ENCODE peak calls at places on chromosomes 5 and 9, in ten cellular contexts. K is fibroblast of lung, U is brain microvascular endothelial cell, C is type B pancreatic cell, J is mucosa of descending colon, P is tibial nerve, B is PC-3, F is fibroblast of pulmonary artery, I is omental fat pad, W is bronchial epithelial cell. D is an unnamed sample.

GRCh38 chr5:147485046-147485445 is 24.8 kb downstream of the DPYSL3 start:
- DNase-seq in K (peak), U (no peak), C (no peak), J (no peak), P (no peak), B (no peak), F (peak), I (no peak), W (no peak), D (peak)

GRCh38 chr9:130640681-130641080 is 23.7 kb upstream of the PRDM12 start:
- DNase-seq in K (no peak), U (no peak), C (no peak), J (no peak), P (no peak), B (no peak), F (no peak), I (no peak), W (no peak), D (no peak)

GRCh38 chr5:5584236-5584749 is 161.8 kb downstream of the ICE1 start:
- DNase-seq in K (no peak), U (no peak), C (no peak), J (no peak), P (no peak), B (no peak), F (no peak), I (no peak), W (no peak), D (no peak)

GRCh38 chr9:96495341-96495740 is 45.4 kb downstream of the HABP4 start:
- DNase-seq in K (peak), U (peak), C (no peak), J (no peak), P (no peak), B (no peak), F (peak), I (no peak), W (no peak), D (peak)

GRCh38 chr5:61334224-61335196 is 2.5 kb downstream of the ZSWIM6 start:
- DNase-seq in K (peak), U (no peak), C (no peak), J (no peak), P (no peak), B (peak), F (peak), I (no peak), W (peak), D (peak)

GRCh38 chr5:145825751-145826180 is 9.4 kb downstream of the PRELID2 start:
- DNase-seq in K (peak), U (no peak), C (no peak), J (no peak), P (no peak), B (peak), F (peak), I (no peak), W (peak), D (peak)

GRCh38 chr9:93958875-93959682 is 3.9 kb upstream of the BARX1 start:
- DNase-seq in K (peak), U (no peak), C (no peak), J (no peak), P (no peak), B (no peak), F (peak), I (no peak), W (no peak), D (peak)

GRCh38 chr9:96411129-96411820 is 6.9 kb downstream of the ZNF367 start:
- DNase-seq in K (no peak), U (no peak), C (no peak), J (no peak), P (no peak), B (no peak), F (no peak), I (no peak), W (no peak), D (no peak)

GRCh38 chr9:114112778-114113585 is 13.9 kb upstream of the KIF12 start:
- DNase-seq in K (peak), U (peak), C (no peak), J (peak), P (peak), B (peak), F (peak), I (peak), W (peak), D (peak)

GRCh38 chr5:66209794-66210193 is 65.7 kb downstream of the SREK1 start:
- DNase-seq in K (peak), U (no peak), C (no peak), J (no peak), P (no peak), B (no peak), F (no peak), I (no peak), W (no peak), D (no peak)

GRCh38 chr5:73735032-73735734 is 109.2 kb downstream of the ARHGEF28 start:
- DNase-seq in K (peak), U (peak), C (no peak), J (no peak), P (no peak), B (no peak), F (no peak), I (no peak), W (no peak), D (no peak)

GRCh38 chr5:40549611-40550010 is 130.1 kb upstream of the PTGER4 start:
- DNase-seq in K (peak), U (no peak), C (no peak), J (no peak), P (no peak), B (peak), F (no peak), I (no peak), W (peak), D (peak)

GRCh38 chr9:129900263-129901041 is 65.2 kb downstream of the USP20 start:
- DNase-seq in K (no peak), U (no peak), C (no peak), J (no peak), P (no peak), B (no peak), F (no peak), I (no peak), W (no peak), D (no peak)

GRCh38 chr9:4987996-4988421 is 2.9 kb downstream of the JAK2 start:
- DNase-seq in K (peak), U (peak), C (no peak), J (no peak), P (peak), B (peak), F (peak), I (no peak), W (peak), D (peak)

GRCh38 chr5:126138475-126139005 is 284.7 kb upstream of the GRAMD2B start:
- DNase-seq in K (peak), U (peak), C (no peak), J (no peak), P (no peak), B (peak), F (peak), I (no peak), W (peak), D (peak)

GRCh38 chr9:4984171-4984570 is 901 bp upstream of the JAK2 start:
- DNase-seq in K (no peak), U (no peak), C (no peak), J (no peak), P (peak), B (peak), F (no peak), I (no peak), W (peak), D (no peak)

GRCh38 chr5:93579561-93580386 is 1.2 kb downstream of the NR2F1-AS1 start:
- DNase-seq in K (peak), U (no peak), C (peak), J (peak), P (no peak), B (peak), F (peak), I (no peak), W (no peak), D (peak)

GRCh38 chr5:25649628-25650265 is 1005.0 kb upstream of the CDH10 start:
- DNase-seq in K (peak), U (no peak), C (no peak), J (no peak), P (no peak), B (peak), F (no peak), I (no peak), W (peak), D (no peak)

GRCh38 chr9:137293482-137294090 is 8.5 kb downstream of the NRARP start:
- DNase-seq in K (no peak), U (no peak), C (no peak), J (peak), P (no peak), B (peak), F (no peak), I (no peak), W (no peak), D (no peak)

GRCh38 chr5:74232281-74232680 is 408.2 kb downstream of the ENC1 start:
- DNase-seq in K (peak), U (peak), C (no peak), J (no peak), P (no peak), B (peak), F (peak), I (no peak), W (peak), D (peak)

GRCh38 chr5:65451436-65451835 is 30.3 kb downstream of the ADAMTS6 start:
- DNase-seq in K (peak), U (no peak), C (no peak), J (no peak), P (no peak), B (no peak), F (peak), I (no peak), W (no peak), D (no peak)

GRCh38 chr5:146628950-146629349 is 113.0 kb upstream of the GPR151 start:
- DNase-seq in K (no peak), U (no peak), C (no peak), J (no peak), P (no peak), B (no peak), F (no peak), I (no peak), W (no peak), D (no peak)

GRCh38 chr5:142960309-142960696 is 190.1 kb downstream of the ARHGAP26 start:
- DNase-seq in K (peak), U (peak), C (no peak), J (no peak), P (no peak), B (peak), F (peak), I (no peak), W (peak), D (peak)

GRCh38 chr5:66273131-66273530 is 129.0 kb downstream of the SREK1 start:
- DNase-seq in K (no peak), U (no peak), C (no peak), J (no peak), P (no peak), B (no peak), F (no peak), I (no peak), W (no peak), D (no peak)

GRCh38 chr9:102518324-102518723 is 476.8 kb upstream of the CYLC2 start:
- DNase-seq in K (no peak), U (no peak), C (no peak), J (no peak), P (no peak), B (no peak), F (no peak), I (no peak), W (no peak), D (no peak)

GRCh38 chr5:35164860-35165542 is 65.3 kb downstream of the PRLR start:
- DNase-seq in K (no peak), U (no peak), C (no peak), J (no peak), P (no peak), B (no peak), F (no peak), I (no peak), W (no peak), D (no peak)

GRCh38 chr9:99055384-99055783 is 49.5 kb upstream of the TGFBR1 start:
- DNase-seq in K (peak), U (no peak), C (no peak), J (no peak), P (no peak), B (peak), F (no peak), I (no peak), W (peak), D (no peak)

GRCh38 chr5:32259033-32259432 is 53.7 kb downstream of the MTMR12 start:
- DNase-seq in K (no peak), U (no peak), C (no peak), J (no peak), P (no peak), B (no peak), F (no peak), I (no peak), W (no peak), D (no peak)

GRCh38 chr9:133701981-133702797 is 36.0 kb downstream of the SARDH start:
- DNase-seq in K (peak), U (no peak), C (no peak), J (peak), P (no peak), B (no peak), F (peak), I (no peak), W (no peak), D (no peak)

GRCh38 chr5:178331491-178331981 is 98.9 kb upstream of the PHYKPL start:
- DNase-seq in K (no peak), U (no peak), C (no peak), J (peak), P (peak), B (peak), F (peak), I (no peak), W (peak), D (no peak)

GRCh38 chr5:135694906-135695305 is 116.1 kb upstream of the CXCL14 start:
- DNase-seq in K (no peak), U (no peak), C (no peak), J (no peak), P (no peak), B (no peak), F (no peak), I (no peak), W (no peak), D (no peak)

GRCh38 chr5:95859327-95860060 is 37.0 kb upstream of the GLRX start:
- DNase-seq in K (peak), U (peak), C (no peak), J (no peak), P (no peak), B (peak), F (peak), I (no peak), W (peak), D (peak)

GRCh38 chr5:10607666-10608442 is 44.0 kb downstream of the ANKRD33B start:
- DNase-seq in K (peak), U (peak), C (peak), J (no peak), P (peak), B (no peak), F (peak), I (no peak), W (no peak), D (peak)
- TF ChIP-seq CTCF in K (peak), U (peak), C (no peak), J (no peak), P (no peak), B (no peak), F (peak), I (no peak), W (no peak), D (peak)

DNA sequence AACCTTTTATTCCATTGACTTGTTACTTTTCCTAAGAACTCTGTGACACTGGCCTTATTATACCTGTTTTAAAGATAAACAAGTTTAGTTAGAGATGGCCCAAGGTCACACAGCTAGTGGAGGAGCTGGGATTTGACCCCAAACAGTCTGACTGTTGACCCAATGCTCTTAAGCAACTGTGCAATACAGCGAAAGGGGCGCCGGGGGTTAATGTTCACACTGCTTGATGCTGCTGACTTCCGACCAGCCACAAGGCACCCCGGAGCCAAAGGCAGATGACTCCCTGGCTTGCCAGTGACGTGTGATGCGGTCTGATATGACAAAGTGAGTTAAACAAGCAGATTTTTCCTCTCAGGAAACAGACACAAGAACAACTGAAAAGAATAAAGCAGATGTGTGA is 23.9 kb downstream of the PIK3R1 start:
- DNase-seq in K (peak), U (peak), C (no peak), J (peak), P (peak), B (no peak), F (peak), I (no peak), W (no peak), D (peak)
- TF ChIP-seq CTCF in K (no peak), U (no peak), C (no peak), J (no peak), P (no peak), B (no peak), F (no peak), I (no peak), W (no peak), D (no peak)

GRCh38 chr5:163613150-163613442 is 107.7 kb downstream of the MAT2B start:
- DNase-seq in K (no peak), U (no peak), C (no peak), J (no peak), P (no peak), B (no peak), F (no peak), I (no peak), W (no peak), D (no peak)
- TF ChIP-seq CTCF in K (no peak), U (no peak), C (no peak), J (no peak), P (no peak), B (no peak), F (no peak), I (no peak), W (no peak), D (no peak)

GRCh38 chr5:79573983-79574890 is 38.0 kb upstream of the TENT2 start:
- DNase-seq in K (no peak), U (no peak), C (no peak), J (no peak), P (no peak), B (no peak), F (no peak), I (no peak), W (no peak), D (no peak)
- TF ChIP-seq CTCF in K (no peak), U (no peak), C (no peak), J (no peak), P (no peak), B (no peak), F (no peak), I (no peak), W (no peak), D (no peak)

GRCh38 chr5:106849266-106849665 is 821.5 kb downstream of the EFNA5 start:
- DNase-seq in K (no peak), U (no peak), C (no peak), J (no peak), P (no peak), B (no peak), F (no peak), I (no peak), W (no peak), D (no peak)

GRCh38 chr5:106843812-106844416 is 826.8 kb downstream of the EFNA5 start:
- DNase-seq in K (peak), U (peak), C (no peak), J (no peak), P (no peak), B (peak), F (peak), I (no peak), W (peak), D (peak)
- TF ChIP-seq CTCF in K (peak), U (peak), C (peak), J (no peak), P (no peak), B (peak), F (peak), I (no peak), W (peak), D (no peak)

GRCh38 chr9:19946446-19947109 is 157.7 kb upstream of the SLC24A2 start:
- DNase-seq in K (peak), U (no peak), C (no peak), J (no peak), P (no peak), B (peak), F (peak), I (no peak), W (peak), D (peak)
- TF ChIP-seq CTCF in K (peak), U (peak), C (peak), J (no peak), P (no peak), B (peak), F (peak), I (no peak), W (peak), D (peak)

DNA sequence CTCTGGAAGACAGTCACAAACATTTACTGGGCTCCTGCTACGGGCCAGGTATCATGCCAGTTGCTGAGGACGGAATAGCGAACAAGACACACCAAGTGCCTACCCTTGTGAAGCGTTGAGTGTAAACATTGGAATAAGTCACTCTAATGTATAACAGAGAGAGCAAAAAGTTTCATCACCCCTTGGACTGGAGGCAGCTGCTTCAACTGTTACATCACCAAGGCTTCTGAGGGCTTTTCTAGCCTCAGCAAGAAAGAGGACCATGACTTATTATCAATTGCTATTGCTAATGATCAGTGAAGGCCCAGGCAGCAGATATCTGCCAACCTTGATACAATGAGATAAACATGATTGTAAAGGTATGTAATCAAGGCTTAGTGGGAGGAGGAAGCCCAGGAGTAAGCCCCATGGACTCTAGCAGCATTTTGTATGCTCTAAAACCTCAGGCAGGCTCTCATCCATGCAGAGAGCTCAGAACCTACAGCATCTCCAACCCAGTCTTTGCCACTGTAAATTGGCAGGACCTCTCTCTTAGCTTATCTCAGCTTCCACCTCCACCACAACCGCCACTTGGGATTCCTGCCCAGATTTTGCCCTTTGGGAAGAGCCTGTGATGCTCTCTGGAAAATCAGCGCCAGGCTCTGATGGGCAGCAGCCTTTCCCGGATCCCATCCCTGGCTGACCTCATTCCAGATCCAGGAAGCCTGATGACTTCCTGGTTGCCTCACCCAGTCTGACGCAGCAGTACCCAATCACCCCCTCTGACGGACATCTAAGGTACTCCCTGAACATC is 54.5 kb downstream of the ADAM19 start:
- DNase-seq in K (peak), U (no peak), C (no peak), J (no peak), P (no peak), B (no peak), F (peak), I (no peak), W (no peak), D (peak)
- TF ChIP-seq CTCF in K (peak), U (peak), C (no peak), J (no peak), P (no peak), B (no peak), F (peak), I (no peak), W (no peak), D (peak)

DNA sequence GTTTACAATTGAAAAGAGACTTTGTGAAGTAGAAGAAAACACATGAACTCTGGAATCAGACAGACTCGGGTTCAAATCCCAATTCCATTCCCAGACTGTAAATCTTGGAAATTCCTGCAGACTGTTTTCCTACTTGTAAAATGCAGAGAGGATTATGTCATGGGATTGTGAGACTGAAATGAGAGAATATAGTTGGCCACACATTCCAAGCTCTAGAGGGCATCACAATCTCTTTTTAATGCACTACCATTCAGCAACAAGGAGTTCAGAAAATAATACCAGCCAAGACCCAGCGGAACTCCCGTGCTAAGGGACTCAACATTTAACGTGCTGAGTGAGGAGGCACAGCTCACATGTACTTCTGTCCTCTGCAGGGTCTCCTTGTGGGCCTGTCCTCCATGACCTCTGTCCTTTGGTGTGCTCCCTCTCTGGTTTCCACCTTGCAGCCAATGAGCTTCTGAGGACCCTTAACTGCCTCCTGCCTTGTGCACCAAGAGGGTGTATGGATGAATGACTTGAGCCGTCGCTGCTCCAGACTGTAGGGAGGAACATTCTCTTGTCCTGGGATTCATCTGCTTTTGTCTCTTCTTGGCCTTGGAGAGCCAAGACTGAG is 263.5 kb downstream of the NTRK2 start:
- DNase-seq in K (peak), U (no peak), C (no peak), J (no peak), P (no peak), B (peak), F (no peak), I (no peak), W (peak), D (no peak)
- TF ChIP-seq CTCF in K (no peak), U (no peak), C (peak), J (no peak), P (no peak), B (peak), F (peak), I (no peak), W (peak), D (no peak)

D was measured in fibroblast of mammary gland.